ENCODE peak calls at places on chromosomes 1 and 21, in ten cellular contexts. P is fibroblast of mammary gland, B is thoracic aorta, Q is K562, X is OCI-LY7, J is PC-3, Y is fibroblast of pulmonary artery, W is endothelial cell, Z is fibroblast of lung, G is neural progenitor cell. T is an unnamed sample.

GRCh38 chr1:200979574-200980451 is 43.7 kb downstream of the KIF21B start:
- DNase-seq in G (peak; percentile 74), Q (peak; percentile 95), P (peak; percentile 19), Y (peak; percentile 18), W (peak; percentile 59), B (no peak), Z (peak; percentile 11), X (peak; percentile 59), J (peak; percentile 87), T (peak; percentile 53)

GRCh38 chr1:37410815-37411214 is 63.6 kb upstream of the ZC3H12A start:
- DNase-seq in J (peak; percentile 30), Q (peak; percentile 67), Y (peak; percentile 35), X (peak; percentile 12), W (peak; percentile 72), B (no peak), P (peak; percentile 17), G (peak; percentile 86), Z (peak; percentile 9), T (no peak)

GRCh38 chr1:156600733-156601121 is 552 bp downstream of the GPATCH4 start:
- DNase-seq in X (no peak), Z (peak; percentile 19), B (no peak), J (no peak), W (no peak), Q (no peak), Y (peak; percentile 26), G (peak; percentile 25), P (peak; percentile 16), T (no peak)

GRCh38 chr1:72636636-72637035 is 354.3 kb upstream of the NEGR1 start:
- DNase-seq in G (no peak), Q (no peak), B (no peak), Y (peak; percentile 31), P (peak; percentile 40), W (no peak), Z (peak; percentile 12), X (no peak), J (no peak), T (no peak)

GRCh38 chr1:65668368-65668767 is 124.3 kb upstream of the PDE4B start:
- DNase-seq in G (no peak), B (no peak), P (no peak), Q (no peak), X (no peak), W (no peak), Z (no peak), J (no peak), Y (no peak), T (no peak)

GRCh38 chr1:58780586-58781452 is 3.0 kb downstream of the JUN start:
- DNase-seq in P (no peak), X (no peak), Y (peak; percentile 56), B (no peak), Z (peak; percentile 25), G (no peak), J (no peak), Q (no peak), W (no peak), T (no peak)

GRCh38 chr21:20445971-20446370 is 552.2 kb upstream of the NCAM2 start:
- DNase-seq in G (no peak), B (no peak), Q (no peak), J (no peak), Y (no peak), X (no peak), W (no peak), Z (no peak), P (peak; percentile 3), T (no peak)

GRCh38 chr1:211579434-211580302 is 707 bp upstream of the SLC30A1 start:
- DNase-seq in J (peak; percentile 67), Q (no peak), W (peak; percentile 60), G (peak; percentile 91), B (peak; percentile 45), Y (peak; percentile 43), X (peak; percentile 85), Z (peak; percentile 17), P (no peak), T (no peak)

GRCh38 chr1:21534674-21535378 is 25.6 kb downstream of the ALPL start:
- DNase-seq in B (no peak), W (peak; percentile 56), Y (peak; percentile 79), G (peak; percentile 77), J (peak; percentile 73), X (peak; percentile 68), P (peak; percentile 41), Q (peak; percentile 61), Z (peak; percentile 74), T (no peak)

GRCh38 chr1:175434268-175434860 is 241.8 kb upstream of the KIAA0040 start:
- DNase-seq in W (no peak), Y (no peak), G (no peak), B (no peak), J (no peak), X (peak; percentile 27), Z (no peak), P (no peak), Q (peak; percentile 80), T (no peak)

GRCh38 chr1:43367026-43367903 is 546 bp downstream of the ELOVL1 start:
- DNase-seq in Z (no peak), G (peak; percentile 45), P (no peak), X (peak; percentile 43), B (no peak), Y (no peak), W (peak; percentile 26), Q (peak; percentile 87), J (peak; percentile 75), T (peak; percentile 41)

GRCh38 chr21:42193131-42193671 is 25.7 kb upstream of the ABCG1 start:
- DNase-seq in J (peak; percentile 27), Y (peak; percentile 57), B (no peak), G (no peak), P (no peak), X (no peak), Z (no peak), W (no peak), Q (no peak), T (no peak)

GRCh38 chr1:58779059-58779754 is 4.6 kb downstream of the JUN start:
- DNase-seq in W (no peak), Z (peak; percentile 21), Y (peak; percentile 53), P (peak; percentile 18), B (no peak), Q (no peak), J (no peak), G (no peak), X (no peak), T (no peak)

GRCh38 chr1:2277741-2278488 is 49.8 kb downstream of the SKI start:
- DNase-seq in Y (no peak), B (no peak), W (no peak), P (no peak), X (no peak), Q (no peak), Z (no peak), J (no peak), G (no peak), T (no peak)

GRCh38 chr1:157105298-157105987 is 5.8 kb upstream of the ETV3L start:
- DNase-seq in Q (no peak), P (no peak), Y (no peak), B (no peak), G (no peak), J (no peak), X (no peak), Z (no peak), W (no peak), T (no peak)

DNA sequence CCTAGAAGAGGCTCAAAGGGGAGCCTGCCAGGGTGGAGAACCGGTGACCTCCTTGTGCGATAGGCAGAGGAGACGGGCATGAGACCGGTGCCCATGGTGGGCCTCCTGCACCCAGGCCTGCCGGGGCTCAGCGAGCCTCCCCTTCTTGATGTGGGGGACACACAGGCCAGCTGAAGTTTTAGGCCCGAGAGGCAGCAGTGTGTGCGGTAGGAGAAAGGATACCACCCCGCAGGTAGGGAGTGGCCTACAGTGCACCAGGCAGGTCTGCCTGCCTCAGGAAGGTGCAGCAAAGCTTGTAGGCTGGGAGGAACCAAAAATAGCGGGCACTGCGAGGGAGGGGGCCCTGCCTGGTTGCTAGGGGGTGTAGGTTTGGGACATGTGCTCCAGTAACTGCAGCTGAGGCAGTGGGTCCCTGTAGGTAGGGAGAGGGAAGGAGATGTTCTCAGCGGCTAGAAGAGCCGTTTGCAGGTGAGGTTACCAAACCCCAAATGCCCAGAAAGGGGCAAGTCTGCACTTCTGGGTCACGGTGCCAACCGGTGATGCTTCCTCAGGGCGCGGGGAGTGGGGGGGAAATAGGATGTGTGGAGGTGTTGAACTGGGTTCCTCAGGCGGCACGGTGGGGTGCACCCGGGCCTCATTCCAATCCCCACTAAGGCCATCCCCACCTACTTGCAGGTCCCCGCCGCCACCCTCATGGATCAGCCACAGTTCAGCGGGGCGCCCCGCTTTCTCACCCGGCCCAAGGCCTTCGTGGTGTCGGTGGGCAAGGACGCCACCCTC is 3.4 kb downstream of the OBSCN start:
- DNase-seq in Z (no peak), Y (no peak), Q (no peak), W (no peak), P (no peak), X (no peak), J (no peak), B (no peak), G (no peak), T (no peak)
- TF ChIP-seq CTCF in Z (no peak), Y (no peak), Q (no peak), W (no peak), P (no peak), X (no peak), J (no peak), B (no peak), G (no peak), T (no peak)

DNA sequence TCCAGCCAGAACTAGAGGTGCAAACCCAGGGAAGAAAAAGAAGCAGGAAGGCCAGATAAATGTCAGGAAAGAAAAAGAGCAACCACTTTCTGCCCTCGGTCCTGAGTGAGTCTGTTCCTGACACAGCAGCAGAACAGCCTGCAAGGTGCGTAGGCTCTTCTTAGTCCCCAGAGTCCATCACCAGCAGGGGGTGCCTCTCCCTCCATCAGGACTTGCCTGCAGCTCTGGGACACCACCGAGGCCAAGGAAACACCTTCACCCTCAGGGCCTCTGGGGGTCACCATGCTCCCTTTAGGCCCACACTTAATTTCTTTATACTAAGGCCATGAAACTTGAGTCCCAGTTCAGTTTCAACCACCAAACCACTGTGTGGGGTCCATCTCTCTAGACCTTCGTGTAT is 43.7 kb upstream of the NFASC start:
- DNase-seq in B (no peak), Y (no peak), Z (no peak), Q (peak; percentile 74), X (peak; percentile 58), G (peak; percentile 68), P (peak; percentile 14), W (peak; percentile 74), J (peak; percentile 48), T (no peak)
- TF ChIP-seq CTCF in B (no peak), Y (peak; percentile 7), Z (no peak), Q (peak; percentile 83), X (peak; percentile 77), G (peak; percentile 48), P (peak; percentile 28), W (peak; percentile 16), J (peak; percentile 68), T (no peak)

GRCh38 chr1:208081972-208082371 is 162.2 kb downstream of the PLXNA2 start:
- DNase-seq in X (no peak), Q (peak; percentile 28), Z (no peak), J (no peak), Y (no peak), P (peak; percentile 10), G (peak; percentile 75), B (no peak), W (no peak), T (no peak)
- TF ChIP-seq CTCF in X (no peak), Q (peak; percentile 13), Z (peak; percentile 25), J (no peak), Y (no peak), P (peak; percentile 15), G (peak; percentile 52), B (no peak), W (no peak), T (no peak)

DNA sequence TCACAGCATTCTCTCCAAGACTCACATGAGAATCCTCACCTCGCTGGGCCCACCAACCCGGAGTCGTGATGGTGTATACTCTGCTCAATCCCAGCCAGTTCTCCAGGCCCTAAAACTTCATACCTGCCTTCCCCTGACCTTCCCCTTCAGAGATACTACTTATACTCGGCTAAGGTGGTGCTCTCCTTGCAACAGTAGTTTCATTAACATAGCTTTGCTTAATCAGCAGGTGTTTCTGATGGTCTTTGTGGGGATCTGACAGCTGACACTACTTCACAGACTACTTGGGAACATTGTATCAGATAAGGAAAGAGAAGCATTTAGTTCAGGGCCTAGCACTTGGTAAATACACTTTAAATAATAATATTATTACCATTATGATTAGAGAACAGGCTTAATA is 301.5 kb upstream of the DAB1 start:
- DNase-seq in B (no peak), P (no peak), J (no peak), Y (no peak), G (no peak), Q (no peak), Z (no peak), X (no peak), W (no peak), T (no peak)
- TF ChIP-seq CTCF in B (no peak), P (no peak), J (no peak), Y (no peak), G (no peak), Q (no peak), Z (no peak), X (no peak), W (no peak), T (no peak)